ENCODE peak calls at places on chromosomes 5 and 9, in eight cellular contexts. One of them, this sample, is unnamed.

GRCh38 chr5:127958421-127959011 is 125.0 kb upstream of the SLC12A2 start:
- DNase-seq in H1: no peak
- DNase-seq in PC-9: no peak
- DNase-seq in CD8-positive, alpha-beta T cell: no peak
- DNase-seq in cardiac muscle cell: no peak
- DNase-seq in GM23248: no peak
- DNase-seq in SK-N-SH: no peak
- DNase-seq in heart right ventricle: no peak
- DNase-seq in this sample: no peak

GRCh38 chr5:122358382-122358990 is 46.4 kb downstream of the SNCAIP start:
- DNase-seq in cardiac muscle cell: peak
- DNase-seq in H1: no peak
- DNase-seq in heart right ventricle: no peak
- DNase-seq in PC-9: no peak
- DNase-seq in GM23248: no peak
- DNase-seq in CD8-positive, alpha-beta T cell: no peak
- DNase-seq in SK-N-SH: no peak
- DNase-seq in this sample: no peak

GRCh38 chr9:91995000-91995399 is 45.0 kb upstream of the ROR2 start:
- DNase-seq in PC-9: no peak
- DNase-seq in SK-N-SH: no peak
- DNase-seq in CD8-positive, alpha-beta T cell: no peak
- DNase-seq in heart right ventricle: no peak
- DNase-seq in cardiac muscle cell: no peak
- DNase-seq in GM23248: no peak
- DNase-seq in H1: no peak
- DNase-seq in this sample: no peak

GRCh38 chr9:106846847-106847246 is 16.1 kb upstream of the ZNF462 start:
- DNase-seq in GM23248: peak
- DNase-seq in PC-9: no peak
- DNase-seq in H1: no peak
- DNase-seq in heart right ventricle: no peak
- DNase-seq in CD8-positive, alpha-beta T cell: no peak
- DNase-seq in SK-N-SH: no peak
- DNase-seq in cardiac muscle cell: no peak
- DNase-seq in this sample: no peak

GRCh38 chr5:41094871-41095270 is 23.7 kb upstream of the MROH2B start:
- DNase-seq in PC-9: no peak
- DNase-seq in SK-N-SH: no peak
- DNase-seq in cardiac muscle cell: peak
- DNase-seq in H1: no peak
- DNase-seq in CD8-positive, alpha-beta T cell: no peak
- DNase-seq in GM23248: no peak
- DNase-seq in heart right ventricle: no peak
- DNase-seq in this sample: peak

GRCh38 chr9:110996436-110997224 is 41.6 kb downstream of the LPAR1 start:
- DNase-seq in PC-9: no peak
- DNase-seq in GM23248: peak
- DNase-seq in cardiac muscle cell: no peak
- DNase-seq in H1: no peak
- DNase-seq in heart right ventricle: no peak
- DNase-seq in CD8-positive, alpha-beta T cell: no peak
- DNase-seq in SK-N-SH: no peak
- DNase-seq in this sample: no peak

GRCh38 chr5:124742983-124743533 is 3.4 kb downstream of the ZNF608 start:
- DNase-seq in H1: peak
- DNase-seq in PC-9: peak
- DNase-seq in heart right ventricle: no peak
- DNase-seq in SK-N-SH: no peak
- DNase-seq in GM23248: peak
- DNase-seq in cardiac muscle cell: no peak
- DNase-seq in CD8-positive, alpha-beta T cell: no peak
- DNase-seq in this sample: peak

GRCh38 chr9:98916660-98917059 is 27.0 kb upstream of the COL15A1 start:
- DNase-seq in cardiac muscle cell: peak
- DNase-seq in GM23248: no peak
- DNase-seq in heart right ventricle: peak
- DNase-seq in CD8-positive, alpha-beta T cell: no peak
- DNase-seq in H1: no peak
- DNase-seq in SK-N-SH: no peak
- DNase-seq in PC-9: no peak
- DNase-seq in this sample: no peak

GRCh38 chr5:38426493-38426892 is 130.0 kb downstream of the LIFR start:
- DNase-seq in GM23248: peak
- DNase-seq in CD8-positive, alpha-beta T cell: no peak
- DNase-seq in heart right ventricle: no peak
- DNase-seq in cardiac muscle cell: no peak
- DNase-seq in SK-N-SH: no peak
- DNase-seq in PC-9: no peak
- DNase-seq in H1: no peak
- DNase-seq in this sample: no peak

GRCh38 chr9:110059461-110059860 is 148.5 kb downstream of the C9orf152 start:
- DNase-seq in heart right ventricle: no peak
- DNase-seq in CD8-positive, alpha-beta T cell: no peak
- DNase-seq in cardiac muscle cell: no peak
- DNase-seq in GM23248: no peak
- DNase-seq in H1: no peak
- DNase-seq in PC-9: no peak
- DNase-seq in SK-N-SH: no peak
- DNase-seq in this sample: no peak

GRCh38 chr9:10265102-10265708 is 347.6 kb downstream of the PTPRD start:
- DNase-seq in SK-N-SH: no peak
- DNase-seq in CD8-positive, alpha-beta T cell: no peak
- DNase-seq in GM23248: peak
- DNase-seq in heart right ventricle: no peak
- DNase-seq in H1: no peak
- DNase-seq in cardiac muscle cell: no peak
- DNase-seq in PC-9: no peak
- DNase-seq in this sample: peak

GRCh38 chr9:131289301-131290038 is at the start of gene PLPP7:
- DNase-seq in SK-N-SH: peak
- DNase-seq in PC-9: no peak
- DNase-seq in GM23248: peak
- DNase-seq in cardiac muscle cell: peak
- DNase-seq in heart right ventricle: peak
- DNase-seq in H1: peak
- DNase-seq in CD8-positive, alpha-beta T cell: no peak
- DNase-seq in this sample: no peak

GRCh38 chr5:6758201-6758600 is 45.0 kb downstream of the TENT4A start:
- DNase-seq in GM23248: no peak
- DNase-seq in SK-N-SH: no peak
- DNase-seq in H1: no peak
- DNase-seq in heart right ventricle: no peak
- DNase-seq in cardiac muscle cell: no peak
- DNase-seq in CD8-positive, alpha-beta T cell: no peak
- DNase-seq in PC-9: no peak
- DNase-seq in this sample: no peak

GRCh38 chr9:122325124-122325523 is 45.7 kb upstream of the PTGS1 start:
- DNase-seq in cardiac muscle cell: no peak
- DNase-seq in CD8-positive, alpha-beta T cell: no peak
- DNase-seq in SK-N-SH: no peak
- DNase-seq in GM23248: peak
- DNase-seq in PC-9: no peak
- DNase-seq in heart right ventricle: no peak
- DNase-seq in H1: no peak
- DNase-seq in this sample: no peak

GRCh38 chr9:124078641-124079040 is 67.1 kb downstream of the LHX2 start:
- DNase-seq in PC-9: peak
- DNase-seq in SK-N-SH: no peak
- DNase-seq in CD8-positive, alpha-beta T cell: no peak
- DNase-seq in cardiac muscle cell: no peak
- DNase-seq in GM23248: peak
- DNase-seq in heart right ventricle: no peak
- DNase-seq in H1: no peak
- DNase-seq in this sample: no peak

GRCh38 chr5:53942724-53943123 is 367.6 kb downstream of the ARL15 start:
- DNase-seq in CD8-positive, alpha-beta T cell: no peak
- DNase-seq in SK-N-SH: no peak
- DNase-seq in PC-9: no peak
- DNase-seq in GM23248: peak
- DNase-seq in H1: no peak
- DNase-seq in heart right ventricle: no peak
- DNase-seq in cardiac muscle cell: no peak
- DNase-seq in this sample: no peak

GRCh38 chr5:54868511-54869483 is 116.6 kb downstream of the ESM1 start:
- DNase-seq in PC-9: no peak
- DNase-seq in heart right ventricle: no peak
- DNase-seq in CD8-positive, alpha-beta T cell: no peak
- DNase-seq in GM23248: no peak
- DNase-seq in H1: no peak
- DNase-seq in cardiac muscle cell: no peak
- DNase-seq in SK-N-SH: no peak
- DNase-seq in this sample: no peak

GRCh38 chr5:14268236-14268701 is 125.1 kb downstream of the TRIO start:
- DNase-seq in SK-N-SH: no peak
- DNase-seq in H1: no peak
- DNase-seq in cardiac muscle cell: no peak
- DNase-seq in CD8-positive, alpha-beta T cell: no peak
- DNase-seq in PC-9: peak
- DNase-seq in GM23248: peak
- DNase-seq in heart right ventricle: no peak
- DNase-seq in this sample: peak
- H3K27ac ChIP-seq in SK-N-SH: peak
- H3K27ac ChIP-seq in H1: peak
- H3K27ac ChIP-seq in cardiac muscle cell: peak
- H3K27ac ChIP-seq in CD8-positive, alpha-beta T cell: no peak
- H3K27ac ChIP-seq in PC-9: peak
- H3K27ac ChIP-seq in GM23248: peak
- H3K27ac ChIP-seq in heart right ventricle: no peak
- H3K27ac ChIP-seq in this sample: peak

GRCh38 chr5:58405175-58405574 is 54.7 kb downstream of the PLK2 start:
- DNase-seq in CD8-positive, alpha-beta T cell: no peak
- DNase-seq in PC-9: no peak
- DNase-seq in H1: no peak
- DNase-seq in cardiac muscle cell: no peak
- DNase-seq in GM23248: no peak
- DNase-seq in SK-N-SH: no peak
- DNase-seq in heart right ventricle: no peak
- DNase-seq in this sample: no peak

GRCh38 chr5:58404734-58405133 is 55.2 kb downstream of the PLK2 start:
- DNase-seq in CD8-positive, alpha-beta T cell: no peak
- DNase-seq in heart right ventricle: no peak
- DNase-seq in PC-9: no peak
- DNase-seq in SK-N-SH: no peak
- DNase-seq in H1: no peak
- DNase-seq in cardiac muscle cell: no peak
- DNase-seq in GM23248: no peak
- DNase-seq in this sample: no peak

GRCh38 chr5:58403822-58404433 is 56.0 kb downstream of the PLK2 start:
- DNase-seq in heart right ventricle: no peak
- DNase-seq in H1: no peak
- DNase-seq in cardiac muscle cell: no peak
- DNase-seq in PC-9: no peak
- DNase-seq in CD8-positive, alpha-beta T cell: no peak
- DNase-seq in GM23248: no peak
- DNase-seq in SK-N-SH: no peak
- DNase-seq in this sample: no peak

GRCh38 chr5:58407042-58407709 is 52.7 kb downstream of the PLK2 start:
- DNase-seq in cardiac muscle cell: no peak
- DNase-seq in GM23248: peak
- DNase-seq in heart right ventricle: no peak
- DNase-seq in H1: no peak
- DNase-seq in SK-N-SH: no peak
- DNase-seq in CD8-positive, alpha-beta T cell: no peak
- DNase-seq in PC-9: peak
- DNase-seq in this sample: no peak

DNA sequence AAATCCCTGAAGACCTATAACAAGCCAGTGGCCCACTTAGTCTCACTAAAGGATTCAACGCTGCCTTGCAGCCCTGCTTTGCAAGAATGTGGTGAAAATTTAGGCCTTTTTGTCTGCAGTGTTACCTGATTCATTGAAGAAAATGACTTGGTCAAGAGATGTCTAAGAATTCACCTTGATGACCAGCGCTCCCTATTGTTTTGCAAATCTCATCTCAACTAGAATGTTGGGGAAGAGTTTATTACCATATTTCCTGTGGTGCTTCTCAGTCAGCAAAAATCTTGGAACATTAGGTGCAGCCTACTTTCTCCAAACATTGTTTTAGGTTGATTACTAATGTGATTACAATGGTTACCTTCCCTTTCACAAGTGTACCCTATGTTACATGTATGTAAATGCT is 53.5 kb downstream of the PLK2 start:
- DNase-seq in PC-9: no peak
- DNase-seq in heart right ventricle: no peak
- DNase-seq in CD8-positive, alpha-beta T cell: no peak
- DNase-seq in H1: no peak
- DNase-seq in SK-N-SH: no peak
- DNase-seq in GM23248: no peak
- DNase-seq in cardiac muscle cell: no peak
- DNase-seq in this sample: no peak
- H3K27ac ChIP-seq in PC-9: peak
- H3K27ac ChIP-seq in heart right ventricle: no peak
- H3K27ac ChIP-seq in CD8-positive, alpha-beta T cell: no peak
- H3K27ac ChIP-seq in H1: no peak
- H3K27ac ChIP-seq in SK-N-SH: no peak
- H3K27ac ChIP-seq in GM23248: peak
- H3K27ac ChIP-seq in cardiac muscle cell: no peak
- H3K27ac ChIP-seq in this sample: peak

DNA sequence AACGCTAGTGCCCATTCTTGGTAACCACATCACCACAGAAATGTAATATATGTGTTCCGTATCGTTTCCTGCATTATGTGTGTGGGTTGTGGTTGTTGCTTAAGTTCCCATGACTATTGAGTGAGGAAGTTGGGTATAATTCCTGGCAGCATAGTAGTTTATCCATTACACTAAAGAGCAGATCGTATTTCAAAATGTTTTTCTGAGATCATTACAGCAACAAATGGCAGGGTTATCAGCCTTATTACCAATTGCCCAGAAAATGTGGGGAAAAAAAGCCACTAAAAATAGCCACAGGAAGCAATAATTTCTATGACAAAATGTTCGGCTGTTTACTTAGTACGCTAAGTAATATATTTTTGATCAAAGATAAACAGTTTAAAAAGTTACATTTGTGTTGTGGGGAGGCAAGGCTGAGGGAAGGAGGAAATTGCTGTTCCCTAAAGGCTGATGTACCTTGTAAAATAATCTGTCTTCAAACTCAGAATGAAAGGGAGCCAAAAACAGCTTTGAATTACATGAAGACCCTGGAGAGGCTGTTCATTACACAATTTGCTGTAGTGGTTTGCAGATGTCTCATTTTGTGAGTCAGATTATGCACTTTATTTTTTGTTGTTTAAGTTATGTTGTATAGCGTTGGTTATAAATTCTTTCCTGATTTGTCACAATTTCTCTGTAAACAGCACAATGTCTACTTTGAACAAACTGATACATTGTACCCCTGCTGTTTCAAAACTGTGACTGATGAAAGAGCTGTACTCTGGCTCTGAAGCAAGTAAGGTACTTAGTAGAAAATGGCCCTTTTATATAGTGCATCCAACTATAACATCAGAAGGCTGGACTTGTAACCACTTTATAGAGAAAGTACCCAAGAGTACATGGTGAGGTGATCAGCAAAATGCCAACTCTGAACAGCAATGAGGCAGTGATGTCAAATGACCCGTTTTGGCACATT is 1028.5 kb downstream of the NR2F1-AS1 start:
- DNase-seq in SK-N-SH: peak
- DNase-seq in GM23248: peak
- DNase-seq in cardiac muscle cell: no peak
- DNase-seq in PC-9: no peak
- DNase-seq in H1: no peak
- DNase-seq in CD8-positive, alpha-beta T cell: no peak
- DNase-seq in heart right ventricle: no peak
- DNase-seq in this sample: peak
- H3K27ac ChIP-seq in SK-N-SH: peak
- H3K27ac ChIP-seq in GM23248: peak
- H3K27ac ChIP-seq in cardiac muscle cell: no peak
- H3K27ac ChIP-seq in PC-9: peak
- H3K27ac ChIP-seq in H1: no peak
- H3K27ac ChIP-seq in CD8-positive, alpha-beta T cell: no peak
- H3K27ac ChIP-seq in heart right ventricle: no peak
- H3K27ac ChIP-seq in this sample: peak

GRCh38 chr5:113375492-113376060 is 59.2 kb downstream of the TSSK1B start:
- DNase-seq in H1: no peak
- DNase-seq in heart right ventricle: no peak
- DNase-seq in SK-N-SH: no peak
- DNase-seq in PC-9: no peak
- DNase-seq in CD8-positive, alpha-beta T cell: no peak
- DNase-seq in cardiac muscle cell: no peak
- DNase-seq in GM23248: no peak
- DNase-seq in this sample: no peak
- H3K27ac ChIP-seq in H1: no peak
- H3K27ac ChIP-seq in heart right ventricle: no peak
- H3K27ac ChIP-seq in SK-N-SH: no peak
- H3K27ac ChIP-seq in PC-9: no peak
- H3K27ac ChIP-seq in CD8-positive, alpha-beta T cell: no peak
- H3K27ac ChIP-seq in cardiac muscle cell: no peak
- H3K27ac ChIP-seq in GM23248: no peak
- H3K27ac ChIP-seq in this sample: no peak

This sample was measured in epithelial cell of prostate.